ENCODE peak calls at places on chromosomes 11 and 22, in eight cellular contexts. R is kidney, Q is foreskin fibroblast, Z is A549, N is cardiac fibroblast, K is cardiac muscle cell, G is IMR-90, C is adrenal gland. B is an unnamed sample.

GRCh38 chr11:134352111-134352510 is 20.3 kb downstream of the GLB1L2 start:
- DNase-seq in R (no peak), Q (no peak), Z (no peak), N (no peak), K (no peak), G (no peak), C (no peak), B (no peak)

GRCh38 chr11:117523680-117524079 is 196.0 kb downstream of the CEP164 start:
- DNase-seq in R (no peak), Q (peak), Z (no peak), N (peak), K (peak), G (peak), C (no peak), B (no peak)

GRCh38 chr22:39469681-39470461 is 13.1 kb downstream of the MGAT3 start:
- DNase-seq in R (no peak), Q (no peak), Z (no peak), N (no peak), K (no peak), G (no peak), C (no peak), B (no peak)

GRCh38 chr11:113553235-113553634 is 78.0 kb upstream of the DRD2 start:
- DNase-seq in R (no peak), Q (peak), Z (peak), N (peak), K (peak), G (peak), C (no peak), B (peak)

GRCh38 chr22:48756146-48757111 is 1071.2 kb downstream of the BRD1 start:
- DNase-seq in R (no peak), Q (no peak), Z (peak), N (no peak), K (no peak), G (no peak), C (no peak), B (no peak)

GRCh38 chr11:88575876-88576275 is 238.3 kb upstream of the CTSC start:
- DNase-seq in R (no peak), Q (no peak), Z (no peak), N (no peak), K (no peak), G (no peak), C (no peak), B (no peak)

GRCh38 chr11:20368441-20368840 is 4.9 kb downstream of the HTATIP2 start:
- DNase-seq in R (no peak), Q (no peak), Z (no peak), N (peak), K (peak), G (no peak), C (no peak), B (no peak)

GRCh38 chr22:41596776-41597634 is 7.4 kb upstream of the PMM1 start:
- DNase-seq in R (peak), Q (peak), Z (peak), N (peak), K (peak), G (peak), C (peak), B (no peak)

GRCh38 chr11:72685560-72686480 is 11.6 kb upstream of the PDE2A start:
- DNase-seq in R (peak), Q (peak), Z (no peak), N (no peak), K (peak), G (peak), C (no peak), B (no peak)

DNA sequence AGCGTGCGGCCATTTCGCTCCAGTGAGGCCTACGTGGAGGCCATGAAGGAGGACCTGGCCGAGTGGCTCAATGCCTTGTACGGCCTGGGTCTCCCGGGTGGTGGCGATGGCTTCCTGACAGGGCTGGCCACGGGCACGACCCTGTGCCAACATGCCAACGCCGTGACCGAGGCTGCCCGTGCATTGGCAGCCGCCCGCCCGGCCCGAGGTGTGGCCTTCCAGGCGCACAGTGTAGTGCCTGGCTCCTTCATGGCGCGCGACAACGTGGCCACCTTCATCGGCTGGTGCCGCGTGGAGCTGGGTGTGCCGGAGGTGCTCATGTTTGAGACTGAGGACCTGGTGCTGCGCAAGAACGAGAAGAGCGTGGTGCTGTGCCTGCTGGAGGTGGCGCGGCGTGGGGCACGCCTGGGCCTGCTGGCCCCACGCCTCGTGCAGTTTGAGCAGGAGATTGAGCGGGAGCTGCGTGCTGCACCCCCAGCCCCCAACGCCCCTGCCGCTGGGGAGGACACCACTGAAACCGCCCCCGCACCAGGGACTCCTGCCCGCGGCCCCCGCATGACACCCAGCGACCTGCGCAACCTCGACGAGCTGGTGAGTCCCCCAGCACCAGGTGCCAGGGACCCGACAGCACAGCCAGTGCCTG is 1.8 kb downstream of the GAS2L1 start:
- DNase-seq in R (peak), Q (no peak), Z (no peak), N (no peak), K (no peak), G (no peak), C (peak), B (no peak)
- H3K4me3 ChIP-seq in R (no peak), Q (peak), Z (no peak), N (no peak), K (no peak), G (no peak), C (peak), B (peak)

DNA sequence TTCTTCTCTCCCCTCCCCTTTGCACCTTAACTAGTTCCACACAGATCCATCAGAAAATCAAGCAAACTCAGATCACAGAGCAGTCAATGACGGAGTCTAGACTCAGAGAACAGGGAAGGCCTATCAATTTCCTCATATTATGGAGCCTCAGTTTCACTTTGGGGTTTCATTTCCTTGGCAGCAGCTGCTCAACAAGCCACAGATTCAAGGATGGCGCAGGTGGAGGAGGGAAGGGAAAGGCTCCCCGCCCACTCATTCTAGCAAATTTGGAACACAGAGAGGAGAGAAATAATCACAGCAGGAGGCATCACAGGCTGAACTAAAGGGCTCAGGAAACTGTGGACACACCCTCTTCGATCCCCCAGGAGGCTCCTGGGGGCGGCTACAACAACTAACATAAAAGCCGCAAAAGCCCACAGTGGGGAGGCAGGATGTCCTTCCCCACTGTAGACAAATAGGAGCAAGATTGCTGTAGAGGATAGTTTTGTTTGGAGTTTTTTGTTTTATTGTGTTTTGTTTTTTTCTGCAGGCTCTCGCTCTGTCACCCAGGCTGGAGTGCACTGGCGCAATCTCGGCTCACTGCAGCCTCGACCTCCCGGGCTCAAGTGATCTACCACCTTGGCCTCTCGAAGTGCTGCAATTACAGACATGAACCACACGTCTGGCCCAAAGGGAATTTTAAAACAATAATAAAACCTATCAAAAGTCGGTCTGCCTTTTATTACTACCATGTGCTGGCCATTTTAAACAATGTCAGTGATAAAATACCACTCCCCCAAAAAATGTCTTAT is 3.4 kb downstream of the PLAAT3 start:
- DNase-seq in R (no peak), Q (no peak), Z (no peak), N (peak), K (no peak), G (no peak), C (no peak), B (no peak)
- TF ChIP-seq CTCF in R (no peak), Q (no peak), Z (no peak), N (peak), K (no peak), G (no peak), C (no peak), B (no peak)

GRCh38 chr11:96098511-96099241 is 174.8 kb upstream of the MTMR2 start:
- DNase-seq in R (no peak), Q (peak), Z (no peak), N (peak), K (peak), G (peak), C (no peak), B (no peak)

GRCh38 chr11:96094156-96094555 is 170.2 kb upstream of the MTMR2 start:
- DNase-seq in R (no peak), Q (no peak), Z (no peak), N (no peak), K (no peak), G (no peak), C (no peak), B (no peak)

GRCh38 chr11:96096360-96096759 is 172.5 kb upstream of the MTMR2 start:
- DNase-seq in R (no peak), Q (no peak), Z (no peak), N (no peak), K (no peak), G (no peak), C (no peak), B (no peak)

GRCh38 chr11:96097844-96098421 is 174.0 kb upstream of the MTMR2 start:
- DNase-seq in R (no peak), Q (peak), Z (no peak), N (no peak), K (peak), G (peak), C (no peak), B (no peak)

DNA sequence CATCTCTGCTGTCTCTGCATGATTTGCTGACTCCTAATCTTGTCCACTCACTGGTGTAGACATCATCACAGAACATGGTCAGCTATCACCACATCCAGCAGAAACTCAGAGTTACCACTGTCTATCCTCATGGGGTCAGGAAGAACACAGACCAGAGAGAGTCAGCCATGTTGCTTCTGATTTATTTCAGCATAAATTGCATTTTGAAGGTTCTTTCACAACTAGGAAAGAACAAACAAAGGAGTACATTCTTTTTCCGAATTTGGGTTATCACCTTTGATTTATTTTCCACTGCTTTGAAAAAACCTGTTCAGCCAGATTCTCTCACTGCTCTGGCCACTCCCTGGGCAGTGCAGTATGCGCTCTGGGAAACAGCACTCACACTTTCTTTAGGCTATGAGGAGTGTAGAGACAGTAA is 172.0 kb upstream of the MTMR2 start:
- DNase-seq in R (no peak), Q (no peak), Z (no peak), N (no peak), K (no peak), G (no peak), C (no peak), B (no peak)
- H3K4me3 ChIP-seq in R (no peak), Q (no peak), Z (no peak), N (no peak), K (no peak), G (no peak), C (no peak), B (no peak)

GRCh38 chr11:13775471-13775870 is 107.0 kb downstream of the FAR1 start:
- DNase-seq in R (no peak), Q (no peak), Z (peak), N (no peak), K (no peak), G (no peak), C (no peak), B (no peak)

GRCh38 chr11:13777341-13777985 is 109.0 kb downstream of the FAR1 start:
- DNase-seq in R (no peak), Q (no peak), Z (no peak), N (no peak), K (no peak), G (no peak), C (no peak), B (no peak)

GRCh38 chr11:13778345-13778744 is 109.9 kb downstream of the FAR1 start:
- DNase-seq in R (no peak), Q (no peak), Z (no peak), N (no peak), K (no peak), G (no peak), C (no peak), B (no peak)

GRCh38 chr11:13772223-13773046 is 104.0 kb downstream of the FAR1 start:
- DNase-seq in R (no peak), Q (peak), Z (peak), N (peak), K (peak), G (peak), C (peak), B (peak)

DNA sequence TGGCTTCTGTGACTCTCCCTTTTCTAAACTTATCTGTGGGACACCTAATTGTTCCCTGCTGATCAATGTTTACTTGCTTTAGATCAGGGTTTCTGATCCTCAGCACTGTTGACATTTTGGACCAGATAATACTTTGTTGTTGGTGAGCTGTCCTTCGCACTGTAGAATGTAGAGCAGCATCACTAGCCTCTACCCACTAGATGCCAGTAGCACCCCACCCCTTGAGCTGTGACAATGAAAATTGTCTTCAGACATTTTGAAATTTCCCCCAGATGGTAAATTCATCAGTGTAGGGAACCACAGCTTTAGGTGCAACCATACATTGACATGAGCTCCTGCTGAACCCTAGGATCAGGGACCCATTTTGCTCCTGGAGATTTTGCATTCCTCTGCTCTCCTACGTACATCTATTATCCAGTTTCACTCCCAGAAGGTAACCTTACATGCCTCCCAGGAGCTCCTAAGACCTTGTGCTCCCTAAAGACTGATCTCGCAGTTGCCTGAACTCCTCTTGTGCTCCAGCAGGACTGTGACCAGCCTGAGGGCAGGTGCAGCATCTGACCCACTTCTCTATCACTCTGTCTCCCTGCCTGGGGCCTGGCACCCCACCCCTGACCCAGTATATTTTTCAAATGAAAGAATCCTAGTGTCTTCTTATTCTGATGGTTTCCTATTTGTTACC is 107.8 kb downstream of the FAR1 start:
- DNase-seq in R (no peak), Q (peak), Z (peak), N (no peak), K (no peak), G (no peak), C (no peak), B (no peak)
- TF ChIP-seq CTCF in R (peak), Q (peak), Z (peak), N (peak), K (peak), G (no peak), C (no peak), B (no peak)

GRCh38 chr11:126417463-126417862 is 62.0 kb downstream of the ST3GAL4 start:
- DNase-seq in R (no peak), Q (no peak), Z (no peak), N (no peak), K (no peak), G (no peak), C (no peak), B (no peak)

GRCh38 chr11:126414615-126415014 is 59.1 kb downstream of the ST3GAL4 start:
- DNase-seq in R (peak), Q (no peak), Z (no peak), N (no peak), K (no peak), G (no peak), C (no peak), B (no peak)

GRCh38 chr11:126416542-126417090 is 61.1 kb downstream of the ST3GAL4 start:
- DNase-seq in R (peak), Q (peak), Z (no peak), N (peak), K (peak), G (peak), C (peak), B (no peak)

GRCh38 chr11:126415128-126415527 is 59.6 kb downstream of the ST3GAL4 start:
- DNase-seq in R (peak), Q (peak), Z (no peak), N (peak), K (peak), G (peak), C (peak), B (no peak)

GRCh38 chr11:126415669-126416420 is 60.4 kb downstream of the ST3GAL4 start:
- DNase-seq in R (peak), Q (peak), Z (no peak), N (no peak), K (peak), G (no peak), C (no peak), B (no peak)
- H3K4me3 ChIP-seq in R (peak), Q (no peak), Z (no peak), N (no peak), K (no peak), G (no peak), C (peak), B (no peak)

DNA sequence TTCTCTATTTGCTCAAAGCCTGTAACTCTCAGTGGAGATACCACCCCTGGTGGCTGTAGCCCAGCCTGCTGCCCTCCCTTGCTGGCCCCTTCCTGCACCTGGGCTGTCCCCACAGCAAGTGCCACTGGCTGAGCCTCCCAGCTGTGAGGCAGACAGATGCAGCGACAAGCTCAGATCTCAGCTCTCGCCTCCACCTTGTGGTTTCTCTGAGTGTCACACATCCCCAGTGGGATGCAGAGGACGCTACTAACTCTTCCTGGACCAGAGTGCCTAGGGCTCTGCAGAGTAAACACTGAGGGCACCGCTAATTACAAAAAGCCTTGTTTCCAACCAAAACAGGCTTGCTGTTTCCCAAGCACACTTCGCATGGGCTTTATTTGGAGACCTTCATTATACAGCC is 8.9 kb downstream of the YPEL1 start:
- DNase-seq in R (no peak), Q (peak), Z (peak), N (no peak), K (no peak), G (no peak), C (no peak), B (no peak)
- TF ChIP-seq CTCF in R (peak), Q (peak), Z (peak), N (peak), K (no peak), G (no peak), C (no peak), B (peak)

DNA sequence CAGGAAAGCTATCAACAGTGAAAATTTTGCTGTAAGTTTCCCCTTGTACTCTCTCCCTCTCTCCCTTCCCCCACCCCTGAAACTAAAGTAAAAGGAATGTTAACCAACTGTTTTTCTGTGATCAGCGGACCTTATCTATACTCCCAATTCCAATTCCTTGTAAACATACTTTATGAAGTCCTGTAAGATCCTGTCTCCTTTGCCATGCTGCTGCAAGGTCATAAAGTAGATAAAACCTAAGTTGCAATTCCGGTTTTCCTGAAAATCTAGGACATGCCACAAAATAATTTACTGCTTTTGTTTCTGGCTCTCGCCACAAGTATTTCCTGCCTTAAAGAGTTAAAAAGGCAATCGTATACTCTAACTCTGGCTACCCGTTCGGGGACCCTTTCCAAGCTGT is 1469.0 kb downstream of the LRRC4C start:
- DNase-seq in R (no peak), Q (no peak), Z (no peak), N (no peak), K (no peak), G (no peak), C (no peak), B (no peak)
- H3K4me3 ChIP-seq in R (peak), Q (no peak), Z (no peak), N (no peak), K (no peak), G (no peak), C (no peak), B (no peak)

GRCh38 chr11:131692961-131693360 is 322.5 kb downstream of the NTM start:
- DNase-seq in R (no peak), Q (no peak), Z (no peak), N (no peak), K (no peak), G (no peak), C (no peak), B (no peak)

GRCh38 chr11:131696584-131697120 is 326.2 kb downstream of the NTM start:
- DNase-seq in R (no peak), Q (no peak), Z (no peak), N (no peak), K (no peak), G (no peak), C (no peak), B (no peak)

GRCh38 chr11:131693756-131694155 is 323.3 kb downstream of the NTM start:
- DNase-seq in R (no peak), Q (no peak), Z (no peak), N (no peak), K (no peak), G (no peak), C (no peak), B (no peak)

GRCh38 chr11:131695889-131696429 is 325.5 kb downstream of the NTM start:
- DNase-seq in R (no peak), Q (no peak), Z (no peak), N (peak), K (no peak), G (peak), C (no peak), B (no peak)

GRCh38 chr11:131694526-131695424 is 324.4 kb downstream of the NTM start:
- DNase-seq in R (peak), Q (peak), Z (peak), N (peak), K (peak), G (peak), C (peak), B (no peak)
- TF ChIP-seq CTCF in R (peak), Q (peak), Z (peak), N (peak), K (peak), G (peak), C (peak), B (peak)

GRCh38 chr11:128375941-128376340 is 211.4 kb downstream of the ETS1 start:
- DNase-seq in R (no peak), Q (no peak), Z (no peak), N (no peak), K (no peak), G (no peak), C (no peak), B (no peak)

GRCh38 chr11:128380280-128380604 is 207.1 kb downstream of the ETS1 start:
- DNase-seq in R (no peak), Q (no peak), Z (no peak), N (peak), K (no peak), G (no peak), C (no peak), B (no peak)

GRCh38 chr11:128379587-128380279 is 207.6 kb downstream of the ETS1 start:
- DNase-seq in R (no peak), Q (no peak), Z (no peak), N (no peak), K (no peak), G (no peak), C (no peak), B (no peak)
- H3K4me3 ChIP-seq in R (no peak), Q (no peak), Z (no peak), N (no peak), K (no peak), G (no peak), C (no peak), B (no peak)

B was measured in AG04449.